ENCODE peak calls at places on chromosomes 13 and 19, in nine cellular contexts. K is AG04450, H is heart right ventricle, T is cardiac fibroblast, F is OCI-LY7, Z is esophagus squamous epithelium, V is upper lobe of right lung, B is fibroblast of pulmonary artery, S is GM12878. Q is an unnamed sample.

GRCh38 chr13:101751488-101751887 is 299.0 kb downstream of the ITGBL1 start:
- DNase-seq in K (peak), H (no peak), T (peak), F (no peak), Z (no peak), V (no peak), B (peak), S (no peak), Q (peak)

GRCh38 chr19:2546128-2547032 is 70.5 kb downstream of the GADD45B start:
- DNase-seq in K (no peak), H (peak), T (peak), F (no peak), Z (no peak), V (peak), B (no peak), S (no peak), Q (peak)

GRCh38 chr13:51737609-51738008 is 66.4 kb downstream of the DHRS12 start:
- DNase-seq in K (no peak), H (no peak), T (no peak), F (no peak), Z (no peak), V (no peak), B (no peak), S (no peak), Q (no peak)

GRCh38 chr13:35475960-35476943 is at the start of gene MAB21L1:
- DNase-seq in K (no peak), H (no peak), T (peak), F (no peak), Z (no peak), V (no peak), B (peak), S (no peak), Q (no peak)

GRCh38 chr13:29654807-29655547 is 59.5 kb upstream of the SLC7A1 start:
- DNase-seq in K (no peak), H (no peak), T (no peak), F (no peak), Z (no peak), V (no peak), B (peak), S (no peak), Q (no peak)

GRCh38 chr19:19321143-19321577 is 531 bp downstream of the MAU2 start:
- DNase-seq in K (no peak), H (no peak), T (no peak), F (peak), Z (no peak), V (no peak), B (no peak), S (no peak), Q (no peak)

GRCh38 chr19:34217952-34218817 is 36.2 kb upstream of the GARRE1 start:
- DNase-seq in K (peak), H (no peak), T (peak), F (no peak), Z (no peak), V (no peak), B (peak), S (peak), Q (peak)

GRCh38 chr19:44732235-44733014 is 16.1 kb upstream of the BCL3 start:
- DNase-seq in K (no peak), H (no peak), T (no peak), F (no peak), Z (no peak), V (no peak), B (no peak), S (no peak), Q (no peak)

GRCh38 chr19:34972163-34972705 is 8.2 kb upstream of the ZNF792 start:
- DNase-seq in K (no peak), H (no peak), T (no peak), F (no peak), Z (no peak), V (no peak), B (no peak), S (no peak), Q (no peak)

GRCh38 chr19:47697863-47698609 is 15.2 kb upstream of the EHD2 start:
- DNase-seq in K (peak), H (peak), T (peak), F (peak), Z (no peak), V (peak), B (peak), S (peak), Q (peak)

GRCh38 chr13:38045278-38046048 is 175.9 kb upstream of the TRPC4 start:
- DNase-seq in K (no peak), H (no peak), T (peak), F (peak), Z (no peak), V (no peak), B (peak), S (no peak), Q (peak)

GRCh38 chr13:86425127-86425526 is 625.9 kb upstream of the SLITRK6 start:
- DNase-seq in K (no peak), H (no peak), T (no peak), F (no peak), Z (no peak), V (no peak), B (no peak), S (no peak), Q (no peak)

GRCh38 chr19:51259348-51260245 is 8.7 kb downstream of the SIGLECL1 start:
- DNase-seq in K (no peak), H (peak), T (peak), F (peak), Z (no peak), V (no peak), B (peak), S (peak), Q (peak)

GRCh38 chr13:26601669-26602068 is 44.2 kb downstream of the WASF3 start:
- DNase-seq in K (no peak), H (no peak), T (peak), F (peak), Z (no peak), V (no peak), B (peak), S (peak), Q (no peak)

GRCh38 chr13:105202384-105202783 is 1333.1 kb downstream of the EFNB2 start:
- DNase-seq in K (no peak), H (no peak), T (peak), F (no peak), Z (no peak), V (no peak), B (peak), S (no peak), Q (no peak)

GRCh38 chr13:45861352-45861751 is 9.8 kb upstream of the SIAH3 start:
- DNase-seq in K (no peak), H (no peak), T (no peak), F (no peak), Z (no peak), V (no peak), B (peak), S (no peak), Q (no peak)

GRCh38 chr19:28074773-28075172 is 1138.2 kb downstream of the UQCRFS1 start:
- DNase-seq in K (no peak), H (no peak), T (no peak), F (no peak), Z (no peak), V (no peak), B (no peak), S (peak), Q (no peak)

GRCh38 chr13:79317856-79318255 is 88.2 kb downstream of the RBM26 start:
- DNase-seq in K (no peak), H (no peak), T (no peak), F (no peak), Z (no peak), V (no peak), B (no peak), S (no peak), Q (no peak)

GRCh38 chr19:43595605-43595998 is 332 bp downstream of the IRGQ start:
- DNase-seq in K (no peak), H (no peak), T (no peak), F (no peak), Z (no peak), V (no peak), B (no peak), S (no peak), Q (peak)

GRCh38 chr13:51906581-51906980 is 44.8 kb downstream of the CCDC70 start:
- DNase-seq in K (no peak), H (no peak), T (no peak), F (no peak), Z (no peak), V (no peak), B (no peak), S (no peak), Q (peak)

GRCh38 chr19:3610745-3611717 is 4.4 kb upstream of the TBXA2R start:
- DNase-seq in K (no peak), H (no peak), T (no peak), F (no peak), Z (no peak), V (no peak), B (no peak), S (no peak), Q (no peak)

GRCh38 chr13:98557934-98558630 is 18.8 kb downstream of the STK24 start:
- DNase-seq in K (no peak), H (no peak), T (peak), F (no peak), Z (no peak), V (no peak), B (no peak), S (no peak), Q (no peak)

GRCh38 chr13:98563071-98563470 is 13.8 kb downstream of the STK24 start:
- DNase-seq in K (no peak), H (no peak), T (no peak), F (peak), Z (no peak), V (no peak), B (no peak), S (no peak), Q (no peak)

GRCh38 chr13:98556417-98556816 is 20.5 kb downstream of the STK24 start:
- DNase-seq in K (no peak), H (no peak), T (no peak), F (no peak), Z (no peak), V (no peak), B (no peak), S (no peak), Q (no peak)

DNA sequence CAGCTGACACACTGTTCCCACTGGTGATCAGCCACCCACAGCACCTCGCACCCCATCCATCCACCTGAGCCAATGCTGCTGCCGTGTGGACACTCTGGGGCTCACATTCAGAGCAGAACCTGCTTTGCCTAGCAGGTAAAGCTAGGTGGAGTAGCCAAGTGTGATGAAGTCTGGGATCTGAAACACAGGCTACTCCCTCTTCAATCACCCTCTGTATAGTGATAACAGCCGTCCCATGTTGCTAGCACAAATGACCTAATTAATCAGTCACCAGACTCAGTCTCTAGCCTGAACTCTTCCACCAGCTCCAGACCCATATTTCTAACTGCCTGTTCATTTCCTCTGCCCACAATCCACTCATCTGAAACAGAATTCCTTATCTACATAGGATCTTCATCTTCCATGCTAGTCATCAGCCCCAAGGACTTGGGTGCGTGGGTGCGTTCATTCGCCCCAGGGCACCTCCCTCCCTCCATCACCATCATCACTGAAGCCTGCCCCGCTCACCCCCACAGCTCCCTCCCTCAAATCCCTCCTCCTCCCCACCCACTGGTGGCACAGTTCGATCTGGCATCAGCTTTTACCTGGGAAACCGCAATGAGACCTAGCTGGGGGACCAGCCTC is 19.8 kb downstream of the STK24 start:
- DNase-seq in K (no peak), H (no peak), T (no peak), F (no peak), Z (no peak), V (no peak), B (no peak), S (no peak), Q (no peak)
- TF ChIP-seq CTCF in K (no peak), H (no peak), T (no peak), F (no peak), Z (no peak), V (no peak), B (no peak), S (no peak), Q (no peak)

GRCh38 chr19:5667751-5668271 is 12.5 kb downstream of the MICOS13 start:
- DNase-seq in K (no peak), H (no peak), T (no peak), F (no peak), Z (no peak), V (no peak), B (no peak), S (no peak), Q (no peak)

GRCh38 chr19:5664515-5664914 is 15.8 kb downstream of the MICOS13 start:
- DNase-seq in K (no peak), H (no peak), T (no peak), F (no peak), Z (no peak), V (no peak), B (no peak), S (no peak), Q (no peak)

GRCh38 chr19:5663904-5664303 is 16.4 kb downstream of the MICOS13 start:
- DNase-seq in K (no peak), H (no peak), T (no peak), F (no peak), Z (no peak), V (no peak), B (no peak), S (no peak), Q (no peak)

GRCh38 chr19:5666921-5667610 is 13.2 kb downstream of the MICOS13 start:
- DNase-seq in K (no peak), H (no peak), T (no peak), F (no peak), Z (no peak), V (no peak), B (no peak), S (no peak), Q (no peak)

GRCh38 chr19:5665781-5666513 is 14.4 kb downstream of the MICOS13 start:
- DNase-seq in K (peak), H (no peak), T (peak), F (no peak), Z (no peak), V (no peak), B (peak), S (peak), Q (no peak)
- TF ChIP-seq CTCF in K (peak), H (no peak), T (peak), F (peak), Z (no peak), V (no peak), B (peak), S (peak), Q (no peak)

DNA sequence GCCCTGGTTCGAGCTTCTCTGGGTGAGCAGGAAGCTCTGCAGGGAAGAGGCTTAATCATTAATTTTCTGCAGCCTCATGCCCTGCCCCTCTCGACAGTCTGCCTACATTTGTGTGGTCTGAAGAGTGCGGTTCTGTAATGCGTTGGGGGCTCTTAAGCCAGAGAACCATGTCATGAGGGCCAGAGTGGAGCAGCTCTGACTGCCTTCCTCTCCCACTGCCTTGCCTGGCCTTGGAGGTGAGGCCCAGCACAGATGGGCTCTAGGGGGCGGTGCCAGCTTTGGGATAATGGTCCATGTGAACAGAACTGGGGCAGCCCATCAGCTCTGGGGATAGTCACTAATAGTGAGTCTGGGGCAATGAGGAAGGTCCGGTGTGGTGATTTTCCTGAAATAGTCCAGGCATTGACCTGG is 5.7 kb downstream of the FGF9 start:
- DNase-seq in K (no peak), H (no peak), T (no peak), F (peak), Z (no peak), V (peak), B (no peak), S (no peak), Q (no peak)
- TF ChIP-seq CTCF in K (no peak), H (no peak), T (no peak), F (peak), Z (no peak), V (no peak), B (no peak), S (peak), Q (no peak)

GRCh38 chr13:21556051-21556450 is 47.9 kb downstream of the MICU2 start:
- DNase-seq in K (no peak), H (no peak), T (peak), F (no peak), Z (no peak), V (no peak), B (peak), S (no peak), Q (no peak)

GRCh38 chr13:21557995-21558394 is 46.0 kb downstream of the MICU2 start:
- DNase-seq in K (no peak), H (no peak), T (peak), F (peak), Z (no peak), V (no peak), B (peak), S (no peak), Q (peak)
- TF ChIP-seq CTCF in K (peak), H (peak), T (peak), F (peak), Z (no peak), V (peak), B (peak), S (peak), Q (no peak)

DNA sequence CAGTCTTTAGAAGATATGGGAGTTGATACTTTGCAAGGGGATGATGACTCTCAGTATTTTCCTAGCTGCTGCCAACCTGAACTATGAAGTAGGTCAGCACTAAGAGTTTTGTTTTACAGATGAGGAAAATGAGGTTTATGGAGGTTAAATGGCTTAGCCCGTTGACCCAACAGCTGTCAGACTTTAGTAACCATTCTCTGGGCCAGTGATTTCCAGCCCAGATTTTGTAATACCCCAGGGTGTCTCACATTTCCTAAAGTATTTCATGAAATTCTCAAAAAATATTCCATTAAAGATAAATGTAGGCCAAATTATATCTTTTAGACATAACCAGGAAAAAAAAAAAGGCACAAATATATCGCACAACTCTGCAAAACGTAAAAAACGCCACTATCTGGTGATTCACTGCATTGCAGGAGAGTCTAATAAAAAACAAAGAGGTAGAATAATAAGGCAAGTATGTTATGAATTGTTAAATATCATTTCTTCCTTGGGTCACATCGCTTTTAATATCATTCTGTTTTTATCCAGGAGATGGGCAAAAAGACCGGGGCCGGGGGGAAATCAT is 112.5 kb downstream of the DACH1 start:
- DNase-seq in K (no peak), H (peak), T (no peak), F (no peak), Z (no peak), V (no peak), B (no peak), S (no peak), Q (no peak)
- TF ChIP-seq CTCF in K (no peak), H (peak), T (peak), F (peak), Z (no peak), V (no peak), B (no peak), S (no peak), Q (no peak)